ENCODE peak calls at places on chromosomes 3 and 15, in four cellular contexts. One of them, this sample, is unnamed. For H3K27me3, the result is how much of the 10 kb centered on the place peaks cover.

GRCh38 chr3:10645800-10646199 is 140.4 kb upstream of the ATP2B2 start:
- DNase-seq in breast epithelium: no peak
- DNase-seq in body of pancreas: no peak
- DNase-seq in adrenal gland: no peak
- DNase-seq in this sample: no peak

GRCh38 chr3:157700405-157700804 is 197.2 kb upstream of the VEPH1 start:
- DNase-seq in breast epithelium: no peak
- DNase-seq in body of pancreas: no peak
- DNase-seq in adrenal gland: no peak
- DNase-seq in this sample: no peak

GRCh38 chr3:71006810-71007785 is 576.4 kb downstream of the FOXP1 start:
- DNase-seq in breast epithelium: no peak
- DNase-seq in body of pancreas: peak
- DNase-seq in adrenal gland: no peak
- DNase-seq in this sample: no peak

GRCh38 chr3:142930510-142930909 is 33.0 kb downstream of the PAQR9 start:
- DNase-seq in breast epithelium: no peak
- DNase-seq in body of pancreas: no peak
- DNase-seq in adrenal gland: no peak
- DNase-seq in this sample: no peak

GRCh38 chr3:197297020-197297419 is 1.4 kb downstream of the DLG1 start:
- DNase-seq in breast epithelium: no peak
- DNase-seq in body of pancreas: no peak
- DNase-seq in adrenal gland: no peak
- DNase-seq in this sample: no peak

GRCh38 chr15:66092053-66092976 is 161.2 kb downstream of the MEGF11 start:
- DNase-seq in breast epithelium: no peak
- DNase-seq in body of pancreas: no peak
- DNase-seq in adrenal gland: no peak
- DNase-seq in this sample: no peak

GRCh38 chr15:59792359-59792758 is 103.2 kb upstream of the BNIP2 start:
- DNase-seq in breast epithelium: no peak
- DNase-seq in body of pancreas: no peak
- DNase-seq in adrenal gland: no peak
- DNase-seq in this sample: peak

GRCh38 chr15:60660290-60661051 is 181.5 kb upstream of the ICE2 start:
- DNase-seq in breast epithelium: no peak
- DNase-seq in body of pancreas: no peak
- DNase-seq in adrenal gland: peak
- DNase-seq in this sample: no peak

GRCh38 chr15:75335705-75336355 is at the start of gene COMMD4:
- DNase-seq in breast epithelium: peak
- DNase-seq in body of pancreas: peak
- DNase-seq in adrenal gland: peak
- DNase-seq in this sample: no peak

GRCh38 chr3:196501316-196502064 is 2.1 kb downstream of the RNF168 start:
- DNase-seq in breast epithelium: no peak
- DNase-seq in body of pancreas: no peak
- DNase-seq in adrenal gland: no peak
- DNase-seq in this sample: peak

GRCh38 chr3:61701019-61701418 is 139.6 kb downstream of the PTPRG start:
- DNase-seq in breast epithelium: no peak
- DNase-seq in body of pancreas: no peak
- DNase-seq in adrenal gland: no peak
- DNase-seq in this sample: no peak

GRCh38 chr3:150729682-150730360 is 26.1 kb upstream of the ERICH6 start:
- DNase-seq in breast epithelium: no peak
- DNase-seq in body of pancreas: no peak
- DNase-seq in adrenal gland: no peak
- DNase-seq in this sample: no peak

GRCh38 chr15:82585072-82585471 is 44.8 kb upstream of the RPS17 start:
- DNase-seq in breast epithelium: no peak
- DNase-seq in body of pancreas: peak
- DNase-seq in adrenal gland: no peak
- DNase-seq in this sample: no peak

GRCh38 chr3:39809181-39809994 is at the start of gene MYRIP:
- DNase-seq in breast epithelium: peak
- DNase-seq in body of pancreas: peak
- DNase-seq in adrenal gland: peak
- DNase-seq in this sample: no peak

GRCh38 chr3:143171656-143172055 is 52.1 kb downstream of the CHST2 start:
- DNase-seq in breast epithelium: no peak
- DNase-seq in body of pancreas: no peak
- DNase-seq in adrenal gland: no peak
- DNase-seq in this sample: no peak

GRCh38 chr3:30495172-30496124 is 111.0 kb upstream of the TGFBR2 start:
- DNase-seq in breast epithelium: no peak
- DNase-seq in body of pancreas: no peak
- DNase-seq in adrenal gland: no peak
- DNase-seq in this sample: no peak

GRCh38 chr3:97952280-97952679 is 20.0 kb downstream of the RIOX2 start:
- DNase-seq in breast epithelium: no peak
- DNase-seq in body of pancreas: peak
- DNase-seq in adrenal gland: peak
- DNase-seq in this sample: no peak

GRCh38 chr3:45414823-45415222 is 26.4 kb downstream of the LARS2 start:
- DNase-seq in breast epithelium: no peak
- DNase-seq in body of pancreas: no peak
- DNase-seq in adrenal gland: no peak
- DNase-seq in this sample: no peak

GRCh38 chr3:105367063-105367405 is 325 bp downstream of the ALCAM start:
- DNase-seq in breast epithelium: no peak
- DNase-seq in body of pancreas: peak
- DNase-seq in adrenal gland: peak
- DNase-seq in this sample: no peak

GRCh38 chr3:49610881-49611280 is 56.6 kb downstream of the BSN start:
- DNase-seq in breast epithelium: no peak
- DNase-seq in body of pancreas: no peak
- DNase-seq in adrenal gland: peak
- DNase-seq in this sample: no peak

GRCh38 chr15:55829826-55830225 is 86.9 kb upstream of the PRTG start:
- DNase-seq in breast epithelium: no peak
- DNase-seq in body of pancreas: no peak
- DNase-seq in adrenal gland: no peak
- DNase-seq in this sample: no peak

GRCh38 chr3:16496008-16496407 is 17.5 kb downstream of the RFTN1 start:
- DNase-seq in breast epithelium: no peak
- DNase-seq in body of pancreas: no peak
- DNase-seq in adrenal gland: no peak
- DNase-seq in this sample: no peak

GRCh38 chr3:129032716-129033115 is 27.9 kb upstream of the GP9 start:
- DNase-seq in breast epithelium: no peak
- DNase-seq in body of pancreas: no peak
- DNase-seq in adrenal gland: no peak
- DNase-seq in this sample: no peak

GRCh38 chr15:48345516-48345915 is 14.3 kb downstream of the DUT start:
- DNase-seq in breast epithelium: no peak
- DNase-seq in body of pancreas: no peak
- DNase-seq in adrenal gland: no peak
- DNase-seq in this sample: no peak

GRCh38 chr3:184895350-184895749 is 83.4 kb downstream of the VPS8 start:
- DNase-seq in breast epithelium: no peak
- DNase-seq in body of pancreas: no peak
- DNase-seq in adrenal gland: no peak
- DNase-seq in this sample: no peak

GRCh38 chr3:113677745-113678144 is 18.7 kb downstream of the USF3 start:
- DNase-seq in breast epithelium: no peak
- DNase-seq in body of pancreas: no peak
- DNase-seq in adrenal gland: no peak
- DNase-seq in this sample: no peak

GRCh38 chr3:43620953-43621405 is 832 bp downstream of the ANO10 start:
- DNase-seq in breast epithelium: peak
- DNase-seq in body of pancreas: no peak
- DNase-seq in adrenal gland: no peak
- DNase-seq in this sample: no peak

GRCh38 chr3:196757876-196758739 is 18.5 kb downstream of the PAK2 start:
- DNase-seq in breast epithelium: no peak
- DNase-seq in body of pancreas: no peak
- DNase-seq in adrenal gland: no peak
- DNase-seq in this sample: no peak

GRCh38 chr3:55963611-55964010 is 476.5 kb upstream of the WNT5A start:
- DNase-seq in breast epithelium: no peak
- DNase-seq in body of pancreas: no peak
- DNase-seq in adrenal gland: no peak
- DNase-seq in this sample: no peak

GRCh38 chr3:5071061-5071460 is 51.0 kb upstream of the ARL8B start:
- DNase-seq in breast epithelium: no peak
- DNase-seq in body of pancreas: no peak
- DNase-seq in adrenal gland: peak
- DNase-seq in this sample: no peak

GRCh38 chr3:70061111-70061510 is 61.6 kb downstream of the SAMMSON start:
- DNase-seq in breast epithelium: no peak
- DNase-seq in body of pancreas: no peak
- DNase-seq in adrenal gland: no peak
- DNase-seq in this sample: no peak

GRCh38 chr15:47523669-47524068 is 193.6 kb upstream of the SEMA6D start:
- DNase-seq in breast epithelium: no peak
- DNase-seq in body of pancreas: no peak
- DNase-seq in adrenal gland: no peak
- DNase-seq in this sample: no peak

GRCh38 chr3:139328356-139328755 is 15.5 kb upstream of the MRPS22 start:
- DNase-seq in breast epithelium: no peak
- DNase-seq in body of pancreas: no peak
- DNase-seq in adrenal gland: no peak
- DNase-seq in this sample: no peak

GRCh38 chr15:89370120-89371077 is 35.8 kb upstream of the POLG start:
- DNase-seq in breast epithelium: no peak
- DNase-seq in body of pancreas: no peak
- DNase-seq in adrenal gland: no peak
- DNase-seq in this sample: no peak

GRCh38 chr15:89372069-89373033 is 37.7 kb upstream of the POLG start:
- DNase-seq in breast epithelium: no peak
- DNase-seq in body of pancreas: no peak
- DNase-seq in adrenal gland: no peak
- DNase-seq in this sample: no peak

GRCh38 chr15:89369548-89369947 is 34.9 kb upstream of the POLG start:
- DNase-seq in breast epithelium: no peak
- DNase-seq in body of pancreas: no peak
- DNase-seq in adrenal gland: no peak
- DNase-seq in this sample: no peak

GRCh38 chr15:89368566-89369223 is 34.1 kb upstream of the POLG start:
- DNase-seq in breast epithelium: no peak
- DNase-seq in body of pancreas: no peak
- DNase-seq in adrenal gland: no peak
- DNase-seq in this sample: no peak

GRCh38 chr15:89371145-89372044 is 36.8 kb upstream of the POLG start:
- DNase-seq in breast epithelium: no peak
- DNase-seq in body of pancreas: peak
- DNase-seq in adrenal gland: no peak
- DNase-seq in this sample: no peak
- H3K27me3 ChIP-seq in breast epithelium: under half
- H3K27me3 ChIP-seq in body of pancreas: under half
- H3K27me3 ChIP-seq in adrenal gland: half or more
- H3K27me3 ChIP-seq in this sample: under half

DNA sequence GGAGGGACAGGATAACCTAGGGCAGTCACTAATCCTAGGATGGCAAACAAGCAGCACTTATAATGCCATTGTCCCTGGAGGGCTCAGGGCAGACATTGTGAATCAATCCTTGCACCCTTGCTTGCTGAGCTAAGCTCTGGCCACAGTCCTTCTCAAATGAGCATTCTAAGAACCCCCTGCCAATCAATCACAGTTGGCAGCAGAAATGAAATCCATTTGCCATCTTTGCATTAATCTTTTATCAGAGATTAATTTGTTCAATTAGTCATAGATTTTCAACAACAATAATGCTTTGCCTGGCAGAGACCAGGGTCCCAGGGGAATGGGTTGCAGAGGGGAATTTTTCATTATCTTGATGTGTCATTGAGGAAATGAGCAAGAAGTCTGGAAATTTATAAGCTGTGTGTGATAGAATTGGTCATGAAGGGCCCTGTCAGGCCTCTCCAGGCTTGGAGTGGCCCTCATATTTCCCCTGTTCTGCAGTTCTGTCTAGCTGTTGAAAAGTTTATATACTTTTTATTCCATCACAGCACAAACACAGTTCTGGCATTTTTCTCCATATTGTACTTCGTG is 57.3 kb upstream of the KY start:
- DNase-seq in breast epithelium: no peak
- DNase-seq in body of pancreas: no peak
- DNase-seq in adrenal gland: no peak
- DNase-seq in this sample: no peak
- H3K27ac ChIP-seq in breast epithelium: no peak
- H3K27ac ChIP-seq in body of pancreas: no peak
- H3K27ac ChIP-seq in adrenal gland: no peak
- H3K27ac ChIP-seq in this sample: no peak

DNA sequence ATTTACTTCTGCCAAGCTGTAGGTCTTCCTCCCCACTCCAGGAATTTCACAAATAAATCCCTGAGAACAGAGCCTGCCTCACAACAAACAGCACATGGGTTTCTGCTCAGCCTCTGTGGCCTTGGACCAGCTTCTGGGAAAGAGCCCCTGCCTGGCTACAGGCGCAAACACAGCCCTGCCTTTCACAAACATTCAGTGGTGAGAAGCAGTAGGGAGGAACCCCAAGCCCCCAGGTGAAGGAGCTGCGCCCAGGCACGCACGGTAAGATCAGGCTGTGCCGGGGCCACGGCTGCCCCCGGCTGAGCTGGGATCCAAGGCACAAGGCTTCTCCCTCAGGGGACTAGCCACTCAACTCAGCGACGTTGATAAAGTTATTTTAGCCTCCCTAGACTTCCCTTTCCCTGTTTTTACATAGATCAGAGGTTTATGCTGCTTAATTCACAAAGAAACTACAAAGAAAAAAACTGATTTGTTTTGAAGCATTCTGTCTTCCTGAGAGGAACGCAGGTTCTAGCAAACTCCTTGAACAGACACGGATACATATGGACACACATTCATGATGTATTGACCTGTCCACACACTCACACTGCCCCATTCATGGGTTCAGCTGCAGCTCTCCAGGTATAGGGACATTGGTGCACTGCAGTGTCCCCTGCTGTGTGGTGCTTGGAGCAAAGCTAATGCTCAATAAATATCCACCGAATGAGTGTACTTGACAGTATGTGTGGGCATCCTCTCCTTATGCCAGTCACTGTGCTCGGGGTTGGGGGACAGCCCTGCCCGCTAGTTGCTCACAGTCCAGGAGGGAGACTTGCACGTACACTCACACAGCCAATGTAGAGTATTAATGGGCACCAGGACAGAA is 25.5 kb downstream of the HES1 start:
- DNase-seq in breast epithelium: peak
- DNase-seq in body of pancreas: peak
- DNase-seq in adrenal gland: no peak
- DNase-seq in this sample: no peak
- H3K27me3 ChIP-seq in breast epithelium: under half
- H3K27me3 ChIP-seq in body of pancreas: under half
- H3K27me3 ChIP-seq in adrenal gland: under half
- H3K27me3 ChIP-seq in this sample: under half

GRCh38 chr15:42471002-42471401 is 19.9 kb downstream of the ZNF106 start:
- DNase-seq in breast epithelium: no peak
- DNase-seq in body of pancreas: no peak
- DNase-seq in adrenal gland: no peak
- DNase-seq in this sample: no peak
- H3K27ac ChIP-seq in breast epithelium: peak
- H3K27ac ChIP-seq in body of pancreas: no peak
- H3K27ac ChIP-seq in adrenal gland: peak
- H3K27ac ChIP-seq in this sample: no peak

This sample was measured in CD8-positive, alpha-beta T cell.